ENCODE peak calls at places on chromosomes 11 and 22, in seven cellular contexts. T, D, C, X, P, U and M are unnamed samples.

GRCh38 chr11:35967042-35967441 is 23.2 kb downstream of the LDLRAD3 start:
- DNase-seq in U (no peak), T (no peak), X (no peak), D (no peak), C (no peak), P (no peak), M (no peak)

GRCh38 chr22:27718186-27719032 is 83.1 kb downstream of the MN1 start:
- DNase-seq in U (no peak), D (no peak), C (no peak), T (peak; percentile 94), P (peak; percentile 86), X (no peak), M (peak; percentile 70)

GRCh38 chr22:29997516-29997915 is 82.7 kb upstream of the HORMAD2 start:
- DNase-seq in C (no peak), P (no peak), D (no peak), X (no peak), U (no peak), T (no peak), M (no peak)

GRCh38 chr11:126391970-126392637 is 36.6 kb downstream of the ST3GAL4 start:
- DNase-seq in P (peak; percentile 65), X (peak; percentile 81), D (no peak), U (no peak), C (no peak), T (no peak), M (peak; percentile 72)

GRCh38 chr11:7570938-7571337 is 57.1 kb downstream of the PPFIBP2 start:
- DNase-seq in T (no peak), U (no peak), C (no peak), D (no peak), P (peak; percentile 13), X (no peak), M (peak; percentile 68)

GRCh38 chr22:49705216-49705600 is 122.5 kb downstream of the BRD1 start:
- DNase-seq in P (no peak), C (no peak), T (no peak), D (no peak), X (no peak), U (no peak), M (peak; percentile 10)

GRCh38 chr11:13552784-13553183 is 57.0 kb upstream of the PTH start:
- DNase-seq in D (no peak), X (no peak), P (no peak), T (no peak), U (no peak), C (no peak), M (no peak)

GRCh38 chr22:26553056-26553752 is 36.7 kb downstream of the TPST2 start:
- DNase-seq in P (no peak), T (peak; percentile 89), X (no peak), U (no peak), D (no peak), C (no peak), M (no peak)

GRCh38 chr11:64331569-64332371 is 8.2 kb upstream of the CCDC88B start:
- DNase-seq in U (no peak), X (no peak), T (peak; percentile 93), D (peak; percentile 54), C (peak; percentile 69), P (peak; percentile 71), M (peak; percentile 88)

GRCh38 chr22:37630839-37631435 is 8.5 kb upstream of the SH3BP1 start:
- DNase-seq in X (no peak), T (no peak), U (no peak), C (no peak), P (no peak), D (no peak), M (no peak)

GRCh38 chr22:40498454-40499186 is 128.2 kb downstream of the SGSM3 start:
- DNase-seq in U (no peak), T (peak; percentile 97), C (no peak), D (no peak), X (no peak), P (peak; percentile 97), M (peak; percentile 48)

GRCh38 chr22:22941831-22942510 is 54.4 kb downstream of the IGLL5 start:
- DNase-seq in U (no peak), D (no peak), P (no peak), X (no peak), C (no peak), T (no peak), M (peak; percentile 34)

GRCh38 chr11:59766542-59766941 is 11.4 kb downstream of the STX3 start:
- DNase-seq in T (no peak), P (no peak), U (no peak), C (no peak), D (no peak), X (no peak), M (no peak)

GRCh38 chr22:32069579-32070372 is 26.7 kb downstream of the SLC5A1 start:
- DNase-seq in C (no peak), T (no peak), D (no peak), U (no peak), P (no peak), X (no peak), M (no peak)

GRCh38 chr11:85299247-85299646 is 327.9 kb downstream of the DLG2 start:
- DNase-seq in X (no peak), U (no peak), P (peak; percentile 30), T (no peak), C (no peak), D (no peak), M (no peak)

GRCh38 chr11:112881461-112881860 is 79.8 kb upstream of the NCAM1 start:
- DNase-seq in U (peak; percentile 78), X (peak; percentile 97), D (no peak), P (peak; percentile 94), T (peak; percentile 24), C (no peak), M (peak; percentile 95)

GRCh38 chr11:2813141-2813908 is 72.2 kb downstream of the CDKN1C start:
- DNase-seq in D (no peak), P (no peak), T (no peak), U (no peak), X (no peak), C (no peak), M (no peak)

GRCh38 chr22:44661070-44661469 is 40.9 kb upstream of the PRR5 start:
- DNase-seq in T (no peak), P (peak; percentile 88), X (no peak), D (no peak), U (no peak), C (no peak), M (peak; percentile 87)

GRCh38 chr11:95434489-95435057 is 203.6 kb upstream of the SESN3 start:
- DNase-seq in X (no peak), T (no peak), C (no peak), P (no peak), U (no peak), D (no peak), M (no peak)

GRCh38 chr11:119319702-119320592 is 3.0 kb upstream of the MCAM start:
- DNase-seq in U (no peak), P (peak; percentile 51), T (peak; percentile 0), X (peak; percentile 80), D (no peak), C (no peak), M (peak; percentile 81)

GRCh38 chr11:31236052-31236652 is 133.4 kb downstream of the DCDC1 start:
- DNase-seq in P (no peak), T (peak; percentile 2), X (no peak), U (no peak), D (no peak), C (no peak), M (no peak)

GRCh38 chr22:19957445-19957844 is 15.8 kb upstream of the TXNRD2 start:
- DNase-seq in D (no peak), U (no peak), X (no peak), C (no peak), P (peak; percentile 48), T (no peak), M (no peak)

GRCh38 chr22:29194269-29194668 is 11.4 kb upstream of the EMID1 start:
- DNase-seq in X (no peak), D (no peak), P (no peak), U (no peak), C (no peak), T (no peak), M (no peak)

GRCh38 chr11:21411114-21411513 is 741.7 kb downstream of the NELL1 start:
- DNase-seq in P (no peak), C (no peak), T (no peak), U (no peak), D (no peak), X (no peak), M (no peak)

GRCh38 chr11:116605543-116605942 is 167.2 kb downstream of the BUD13 start:
- DNase-seq in C (peak; percentile 18), T (peak; percentile 18), U (peak; percentile 82), P (peak; percentile 92), D (no peak), X (no peak), M (peak; percentile 98)

GRCh38 chr11:113484223-113484622 is 9.0 kb upstream of the DRD2 start:
- DNase-seq in T (no peak), C (no peak), P (no peak), U (no peak), X (no peak), D (no peak), M (no peak)

GRCh38 chr11:65927904-65928397 is 8.7 kb downstream of the DRAP1 start:
- DNase-seq in C (peak; percentile 42), T (no peak), P (no peak), D (peak; percentile 65), U (no peak), X (peak; percentile 40), M (no peak)

GRCh38 chr11:128026596-128026995 is 560.8 kb downstream of the ETS1 start:
- DNase-seq in D (no peak), X (no peak), P (no peak), C (no peak), U (no peak), T (peak; percentile 98), M (no peak)

GRCh38 chr11:131977231-131977630 is 606.8 kb downstream of the NTM start:
- DNase-seq in C (no peak), U (no peak), X (peak; percentile 77), D (no peak), T (peak; percentile 94), P (peak; percentile 85), M (peak; percentile 58)

GRCh38 chr11:110837535-110838127 is 125.4 kb upstream of the ARHGAP20 start:
- DNase-seq in D (no peak), T (no peak), P (no peak), U (no peak), C (no peak), X (no peak), M (no peak)

GRCh38 chr22:46613606-46613997 is 6.6 kb upstream of the GRAMD4 start:
- DNase-seq in U (no peak), C (no peak), X (no peak), D (no peak), P (peak; percentile 38), T (peak; percentile 37), M (peak; percentile 61)

GRCh38 chr11:120271672-120272071 is 31.7 kb downstream of the POU2F3 start:
- DNase-seq in U (no peak), X (no peak), P (no peak), T (no peak), D (no peak), C (no peak), M (no peak)

GRCh38 chr11:104091281-104092071 is 55.0 kb downstream of the DDI1 start:
- DNase-seq in D (no peak), X (no peak), P (peak; percentile 10), U (no peak), T (no peak), C (no peak), M (no peak)